ENCODE peak calls at places on chromosomes 3 and 15, in four cellular contexts. Z is H1, H is sigmoid colon, N is GM12878. X is an unnamed sample.

GRCh38 chr3:147809206-147809605 is 400.0 kb downstream of the ZIC1 start:
- DNase-seq in Z (no peak), H (no peak), N (no peak), X (no peak)

GRCh38 chr3:138834359-138835176 is at the start of gene PIK3CB:
- DNase-seq in Z (peak; percentile 47), H (peak; percentile 92), N (no peak), X (peak; percentile 92)

GRCh38 chr3:132230156-132231000 is 86.8 kb upstream of the ACP3 start:
- DNase-seq in Z (no peak), H (no peak), N (no peak), X (no peak)

GRCh38 chr15:72358532-72359180 is 17.2 kb downstream of the HEXA start:
- DNase-seq in Z (no peak), H (peak; percentile 74), N (no peak), X (peak; percentile 37)

GRCh38 chr3:95609411-95609810 is 1205.0 kb upstream of the EPHA6 start:
- DNase-seq in Z (no peak), H (no peak), N (no peak), X (no peak)

GRCh38 chr3:57821765-57822164 is 65.7 kb downstream of the SLMAP start:
- DNase-seq in Z (no peak), H (no peak), N (no peak), X (no peak)

GRCh38 chr3:122258757-122259371 is 66.2 kb upstream of the CSTA start:
- DNase-seq in Z (peak; percentile 46), H (no peak), N (peak; percentile 83), X (peak; percentile 67)

GRCh38 chr15:95845862-95846515 is 484.5 kb upstream of the NR2F2 start:
- DNase-seq in Z (no peak), H (no peak), N (no peak), X (no peak)

GRCh38 chr15:87748483-87748882 is 508.1 kb downstream of the NTRK3 start:
- DNase-seq in Z (no peak), H (no peak), N (no peak), X (no peak)

GRCh38 chr3:54511766-54512365 is 389.5 kb downstream of the CACNA2D3 start:
- DNase-seq in Z (no peak), H (no peak), N (no peak), X (no peak)

GRCh38 chr3:179739816-179740594 is 87.2 kb downstream of the USP13 start:
- DNase-seq in Z (no peak), H (no peak), N (no peak), X (no peak)

GRCh38 chr15:56732881-56733130 is 503 bp downstream of the ZNF280D start:
- DNase-seq in Z (no peak), H (no peak), N (no peak), X (no peak)

GRCh38 chr15:78830514-78831228 is 19.4 kb upstream of the ADAMTS7 start:
- DNase-seq in Z (no peak), H (no peak), N (no peak), X (no peak)

GRCh38 chr3:138608322-138609214 is at the start of gene FAIM:
- DNase-seq in Z (no peak), H (peak; percentile 85), N (no peak), X (peak; percentile 71)

GRCh38 chr15:39804026-39804425 is 21.4 kb upstream of the FSIP1 start:
- DNase-seq in Z (no peak), H (no peak), N (no peak), X (no peak)

DNA sequence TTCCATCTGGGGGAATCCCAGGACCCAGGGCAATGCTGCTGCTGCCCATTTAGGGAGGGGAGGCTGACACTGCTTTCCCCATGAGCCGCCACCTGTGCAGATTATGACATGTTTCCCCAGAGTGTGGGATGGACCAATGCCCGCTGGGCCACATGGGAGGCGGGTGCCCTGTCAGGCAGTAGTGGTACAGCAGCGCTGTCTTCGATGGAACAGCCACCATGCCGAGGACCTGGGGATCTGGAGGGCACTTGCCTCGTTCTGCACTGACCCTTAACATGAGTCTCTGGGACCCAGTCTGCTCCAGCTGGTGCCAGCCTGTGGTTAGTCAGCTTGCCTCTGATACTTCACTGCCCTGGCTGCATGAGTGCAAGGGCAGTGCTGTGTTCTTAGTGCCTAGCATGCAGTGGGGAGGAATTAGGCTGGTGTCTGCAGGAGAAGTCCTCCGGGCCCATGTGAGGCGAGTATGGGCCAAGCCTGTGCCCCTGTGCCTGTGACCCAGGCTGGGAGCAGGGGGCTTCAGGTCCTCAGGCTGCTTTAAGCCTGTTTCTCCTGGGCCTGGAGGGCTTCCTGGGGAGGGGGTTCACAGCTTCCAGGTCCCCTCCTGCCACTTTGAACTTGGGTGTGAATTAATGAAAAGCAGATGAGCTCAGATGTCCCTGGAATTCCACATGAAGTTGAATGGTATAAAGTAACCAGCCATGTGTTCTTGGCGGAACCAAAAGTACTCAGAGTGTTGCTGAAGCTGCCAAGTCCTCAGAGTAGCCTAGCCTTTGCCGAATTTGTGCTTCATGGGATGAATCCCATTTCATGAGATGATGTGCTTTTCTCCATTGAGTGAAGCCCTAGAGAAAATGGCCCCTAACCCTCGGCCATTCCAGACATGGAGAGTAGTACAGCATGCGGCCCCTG is 22.9 kb downstream of the KLF13 start:
- DNase-seq in Z (no peak), H (no peak), N (no peak), X (no peak)
- TF ChIP-seq POLR2AphosphoS5 in Z (no peak), H (no peak), N (peak; percentile 28), X (no peak)

GRCh38 chr3:181722156-181722555 is 10.4 kb downstream of the SOX2 start:
- DNase-seq in Z (no peak), H (no peak), N (no peak), X (no peak)
- TF ChIP-seq EP300 in Z (no peak), H (no peak), N (no peak), X (no peak)

DNA sequence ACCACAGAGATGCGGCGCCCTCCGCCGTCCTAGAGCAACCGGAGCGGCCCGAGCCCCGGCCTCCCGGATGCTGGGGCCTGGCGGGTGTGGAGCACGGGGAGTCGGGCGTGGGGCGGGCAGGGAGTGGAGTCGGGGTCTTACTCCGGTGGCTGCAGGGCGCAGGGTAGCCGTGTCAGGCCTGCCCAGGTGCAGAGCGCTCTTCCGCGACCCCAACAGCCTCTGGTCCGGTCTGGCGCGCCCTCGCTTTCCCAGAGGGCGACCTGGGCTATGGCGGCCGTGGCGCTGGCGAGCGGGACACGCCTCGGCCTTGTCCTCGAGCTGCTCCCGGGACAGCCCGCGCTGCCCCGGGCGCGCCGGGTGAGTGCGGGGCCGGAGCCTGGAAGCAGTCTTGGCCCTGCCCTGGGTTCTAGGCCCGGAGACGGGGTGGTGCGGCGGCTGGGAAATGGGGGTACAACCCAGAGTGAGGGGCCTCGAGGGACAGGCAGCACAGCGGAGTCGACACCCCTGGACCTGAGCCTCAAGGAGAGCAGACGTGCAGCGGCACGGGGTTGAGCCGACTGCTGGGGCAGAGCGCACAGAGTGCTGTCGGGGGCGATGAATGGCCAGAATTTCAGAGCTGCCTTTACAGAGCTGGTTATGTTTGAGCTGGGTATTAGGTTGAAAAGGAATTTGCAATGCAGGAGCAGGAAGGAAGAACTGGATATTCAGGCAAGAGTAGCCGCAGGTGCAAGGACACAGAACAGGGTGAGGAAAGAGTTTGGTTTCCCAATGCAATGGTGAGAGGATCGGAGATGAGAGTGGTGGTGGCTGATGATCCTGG is at the start of gene ZNF662:
- DNase-seq in Z (no peak), H (peak; percentile 80), N (no peak), X (peak; percentile 36)
- TF ChIP-seq POLR2AphosphoS5 in Z (no peak), H (no peak), N (no peak), X (no peak)

DNA sequence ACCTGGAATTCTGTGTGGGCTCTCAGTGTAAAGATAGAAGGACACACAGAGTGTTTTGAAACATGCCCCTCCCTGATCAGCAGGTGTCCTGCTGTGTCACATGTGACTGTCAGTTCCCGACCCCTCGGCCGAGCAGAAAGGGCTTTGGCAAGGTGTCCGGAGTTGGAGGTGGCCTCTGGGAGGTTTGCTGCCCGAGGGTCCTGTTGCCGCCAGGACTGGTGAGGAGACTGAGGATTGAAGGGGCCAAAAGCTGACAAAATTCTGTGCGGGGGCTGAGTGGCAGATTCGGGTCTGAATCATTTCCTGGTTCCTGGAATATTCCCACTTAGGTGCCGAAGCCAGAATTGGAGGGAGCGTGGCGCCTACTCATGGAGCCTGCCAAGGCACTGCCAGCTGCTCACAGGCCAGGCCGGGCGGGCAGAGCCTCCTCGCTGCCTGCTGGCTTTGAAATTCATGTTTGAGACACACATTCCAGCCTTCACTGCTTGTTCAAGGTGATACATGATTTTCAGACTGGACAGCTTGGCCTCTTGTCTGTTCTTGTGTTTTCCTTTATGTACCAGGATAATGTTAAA is 83.8 kb downstream of the APBA2 start:
- DNase-seq in Z (no peak), H (no peak), N (no peak), X (no peak)
- TF ChIP-seq EP300 in Z (no peak), H (no peak), N (no peak), X (no peak)

DNA sequence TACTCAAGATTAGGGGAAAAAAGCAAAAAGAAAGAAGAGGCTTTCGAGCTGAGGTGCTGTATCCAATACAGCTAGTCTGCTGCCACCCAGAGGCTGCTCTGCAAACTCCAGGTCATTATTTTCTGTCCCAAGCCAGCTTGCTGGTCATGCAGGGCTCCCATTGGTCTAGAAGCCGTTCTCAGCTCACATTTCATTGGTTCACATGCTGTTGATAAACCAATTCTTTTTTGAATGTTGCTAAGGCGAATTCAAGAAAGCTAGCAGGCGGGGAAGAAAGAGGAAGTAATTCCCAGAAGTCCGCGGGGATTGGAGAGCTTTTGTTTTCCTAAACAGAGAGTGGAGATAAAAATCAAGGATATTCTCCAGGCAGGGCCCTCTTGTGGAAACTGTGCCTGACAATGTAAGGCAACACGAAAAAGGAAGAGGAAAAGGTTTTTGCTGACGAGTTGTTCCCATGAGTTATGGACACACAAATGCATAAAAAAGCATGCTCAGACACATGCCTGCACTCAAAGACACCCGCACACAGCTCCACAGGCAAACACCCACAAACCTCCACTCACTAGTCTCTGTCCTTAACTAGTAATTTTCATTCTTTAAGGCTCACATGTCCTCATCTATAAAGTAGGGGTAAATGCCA is 33.4 kb downstream of the FSTL1 start:
- DNase-seq in Z (peak; percentile 87), H (peak; percentile 96), N (peak; percentile 90), X (peak; percentile 93)
- TF ChIP-seq POLR2AphosphoS5 in Z (no peak), H (peak; percentile 82), N (no peak), X (peak; percentile 33)

X was measured in stomach.